ENCODE peak calls at places on chromosome 11, in five cellular contexts. V is mammary epithelial cell, P is natural killer cell, U is transverse colon, N is cardiac fibroblast. Y is an unnamed sample.
A peak's percentile ranks its signal among the peaks of the same experiment; 100 is the strongest.

GRCh38 chr11:29171350-29171950 is 845.4 kb downstream of the KCNA4 start:
- DNase-seq in V (peak; percentile 52), P (no peak), U (no peak), N (no peak), Y (no peak)

GRCh38 chr11:24511518-24511917 is 14.7 kb downstream of the LUZP2 start:
- DNase-seq in V (no peak), P (no peak), U (no peak), N (no peak), Y (no peak)

GRCh38 chr11:120931057-120931779 is 92.7 kb upstream of the TBCEL start:
- DNase-seq in V (no peak), P (no peak), U (no peak), N (no peak), Y (no peak)

GRCh38 chr11:89529619-89530018 is 38.4 kb upstream of the NOX4 start:
- DNase-seq in V (no peak), P (no peak), U (no peak), N (no peak), Y (no peak)

GRCh38 chr11:65745049-65745448 is 24.5 kb upstream of the RNASEH2C start:
- DNase-seq in V (no peak), P (no peak), U (no peak), N (no peak), Y (no peak)

GRCh38 chr11:61075891-61076290 is 26.4 kb upstream of the CD5 start:
- DNase-seq in V (peak; percentile 17), P (no peak), U (peak; percentile 29), N (peak; percentile 39), Y (no peak)

GRCh38 chr11:121582296-121582695 is 129.5 kb upstream of the SORL1-AS1 start:
- DNase-seq in V (no peak), P (no peak), U (no peak), N (no peak), Y (no peak)

GRCh38 chr11:101617735-101618332 is 34.0 kb upstream of the TRPC6 start:
- DNase-seq in V (peak; percentile 85), P (no peak), U (no peak), N (peak; percentile 43), Y (no peak)

GRCh38 chr11:33948494-33948893 is 56.6 kb upstream of the LMO2 start:
- DNase-seq in V (no peak), P (no peak), U (no peak), N (no peak), Y (no peak)

GRCh38 chr11:61090092-61090491 is 12.2 kb upstream of the CD5 start:
- DNase-seq in V (no peak), P (no peak), U (no peak), N (no peak), Y (no peak)

GRCh38 chr11:86575208-86575855 is 97.1 kb downstream of the ME3 start:
- DNase-seq in V (no peak), P (no peak), U (no peak), N (peak; percentile 86), Y (no peak)

GRCh38 chr11:30917859-30918478 is 331.8 kb upstream of the MPPED2 start:
- DNase-seq in V (peak; percentile 26), P (no peak), U (no peak), N (peak; percentile 69), Y (no peak)

GRCh38 chr11:129268371-129268770 is 76.2 kb upstream of the ARHGAP32 start:
- DNase-seq in V (no peak), P (no peak), U (no peak), N (no peak), Y (no peak)

GRCh38 chr11:75429902-75430691 is 2.9 kb downstream of the KLHL35 start:
- DNase-seq in V (peak; percentile 58), P (peak; percentile 58), U (peak; percentile 71), N (peak; percentile 61), Y (no peak)

GRCh38 chr11:96306933-96307747 is 35.9 kb downstream of the MAML2 start:
- DNase-seq in V (peak; percentile 99), P (no peak), U (peak; percentile 90), N (peak; percentile 100), Y (peak; percentile 71)

GRCh38 chr11:35286156-35286555 is 133.2 kb downstream of the SLC1A2 start:
- DNase-seq in V (no peak), P (no peak), U (no peak), N (no peak), Y (no peak)

GRCh38 chr11:67178878-67179277 is 59.8 kb downstream of the KDM2A start:
- DNase-seq in V (no peak), P (no peak), U (no peak), N (peak; percentile 31), Y (no peak)

DNA sequence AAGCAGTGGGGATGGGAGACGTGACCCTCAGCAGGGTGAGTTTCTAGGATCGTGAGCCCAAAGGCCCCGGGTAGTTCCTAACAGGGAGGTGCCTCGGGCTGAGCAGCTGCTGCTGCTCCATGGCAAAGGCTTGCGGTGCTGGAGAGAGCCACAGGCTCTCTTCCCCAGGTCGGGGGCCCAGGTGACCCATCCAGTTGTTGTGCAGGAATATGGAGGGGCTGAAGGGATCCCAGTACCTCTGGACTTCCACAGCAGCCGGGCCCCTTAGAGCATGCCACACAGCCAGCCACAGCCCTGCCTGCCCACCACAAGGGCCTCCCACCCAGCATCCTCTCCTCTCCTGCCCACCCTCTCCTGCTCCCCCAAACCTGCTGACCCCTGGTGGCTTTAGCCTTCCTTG is 49.3 kb downstream of the BUD13 start:
- DNase-seq in V (no peak), P (no peak), U (no peak), N (no peak), Y (no peak)
- TF ChIP-seq CTCF in V (no peak), P (no peak), U (no peak), N (no peak), Y (no peak)

DNA sequence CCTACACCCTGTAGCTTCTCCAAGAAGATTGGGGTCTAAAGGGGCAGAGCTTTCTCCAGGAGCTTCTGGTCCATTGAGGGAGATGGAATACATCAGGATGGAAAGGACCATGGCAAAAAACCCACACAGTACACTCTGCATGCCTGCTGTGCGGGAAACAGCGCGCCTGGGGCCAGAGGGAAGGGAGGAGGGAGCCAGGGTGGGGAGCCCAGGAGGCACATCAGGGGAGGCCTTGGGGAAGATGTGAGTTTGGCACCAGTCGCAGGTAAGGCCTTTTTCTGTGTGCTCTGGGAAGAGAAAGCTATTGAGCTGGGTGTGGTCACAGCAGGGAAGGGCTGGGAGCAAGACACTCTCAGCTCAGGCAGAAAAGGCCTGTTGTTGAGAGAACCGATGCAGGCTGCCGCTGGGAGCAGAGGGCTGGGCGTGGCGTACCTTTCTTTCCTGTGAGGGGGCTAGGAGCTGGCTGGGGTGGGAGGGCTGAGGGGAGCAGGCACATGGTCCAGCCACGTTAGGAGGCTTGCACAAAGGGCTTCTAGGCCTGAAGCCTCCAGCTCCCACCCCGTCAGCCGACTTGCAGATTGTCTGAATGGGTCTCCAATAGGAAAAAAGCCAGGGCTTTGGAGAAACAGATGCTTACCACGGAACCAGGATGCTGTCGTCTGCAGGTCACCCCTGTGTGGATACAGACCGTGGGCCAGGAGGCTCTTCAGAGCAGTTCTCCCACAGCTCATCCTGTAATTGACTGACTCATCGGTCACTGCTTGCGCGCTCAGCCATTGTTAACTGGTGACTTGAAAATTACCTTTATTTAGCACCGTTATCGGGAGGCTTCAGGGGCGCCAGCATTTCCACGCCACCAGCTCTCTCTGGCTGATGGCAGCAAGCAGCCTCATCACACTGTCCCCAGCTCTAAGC is 237.3 kb downstream of the ST3GAL4 start:
- DNase-seq in V (peak; percentile 33), P (no peak), U (no peak), N (no peak), Y (no peak)
- TF ChIP-seq CTCF in V (no peak), P (no peak), U (no peak), N (no peak), Y (no peak)

GRCh38 chr11:9887492-9887891 is 223.6 kb downstream of the SWAP70 start:
- DNase-seq in V (no peak), P (no peak), U (no peak), N (no peak), Y (no peak)

GRCh38 chr11:9895016-9895415 is 231.1 kb downstream of the SWAP70 start:
- DNase-seq in V (peak; percentile 69), P (no peak), U (no peak), N (peak; percentile 57), Y (no peak)

GRCh38 chr11:9896902-9897301 is 233.0 kb downstream of the SWAP70 start:
- DNase-seq in V (no peak), P (no peak), U (no peak), N (no peak), Y (no peak)

GRCh38 chr11:9888938-9889337 is 225.1 kb downstream of the SWAP70 start:
- DNase-seq in V (no peak), P (no peak), U (no peak), N (no peak), Y (no peak)

DNA sequence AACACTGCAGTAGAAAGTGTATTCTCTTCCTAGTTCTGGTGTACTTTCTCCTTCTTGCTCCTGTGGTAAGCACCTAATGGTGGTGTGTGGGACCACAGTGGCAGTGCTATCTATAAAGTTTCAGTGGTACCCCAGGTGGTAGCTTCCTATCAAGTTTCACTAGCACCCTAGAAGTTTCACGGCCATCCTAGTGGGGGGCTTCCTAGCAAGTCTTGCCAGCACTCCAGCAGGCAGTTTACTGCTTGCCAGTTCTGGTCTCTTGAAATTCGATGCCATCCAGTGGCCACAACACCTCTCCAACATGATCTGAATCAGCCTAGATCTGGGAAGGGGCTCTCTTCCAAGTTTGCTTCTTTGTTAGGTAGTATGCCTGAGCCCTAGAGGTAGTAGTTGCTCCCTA is 229.6 kb downstream of the SWAP70 start:
- DNase-seq in V (no peak), P (no peak), U (no peak), N (no peak), Y (no peak)
- TF ChIP-seq CTCF in V (no peak), P (no peak), U (no peak), N (no peak), Y (no peak)

DNA sequence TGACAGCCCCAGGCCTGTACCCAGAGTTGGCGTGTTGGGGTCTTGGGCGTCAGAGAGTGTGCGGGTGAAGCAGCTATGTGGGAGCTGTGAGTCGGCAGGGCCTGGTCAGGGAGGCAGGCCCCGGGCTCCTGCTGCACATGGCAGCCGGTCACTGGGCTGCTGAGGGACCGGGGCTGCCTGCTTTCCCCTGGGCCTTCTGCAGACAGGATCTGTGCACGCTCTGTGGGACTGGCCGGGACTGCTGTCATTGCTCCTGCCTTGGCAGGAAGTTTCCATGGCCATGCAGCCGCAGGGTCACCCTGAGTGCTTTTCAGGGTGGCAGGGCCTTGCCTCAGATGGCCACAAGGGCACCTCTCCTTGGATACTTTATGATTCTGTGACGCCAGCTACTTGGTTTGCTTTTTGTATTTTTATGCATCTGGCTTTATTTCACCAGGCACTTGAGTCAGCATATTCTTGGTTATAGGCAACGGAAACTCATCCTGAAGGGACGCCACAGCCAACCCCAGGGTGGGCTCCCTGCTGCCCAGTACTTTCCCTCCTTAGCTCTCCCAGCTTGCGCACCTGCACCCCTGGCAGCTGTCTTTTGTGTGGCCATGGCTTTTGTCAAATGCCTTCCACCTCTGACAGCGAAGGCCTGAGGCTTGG is 52.5 kb downstream of the AP2A2 start:
- DNase-seq in V (no peak), P (no peak), U (no peak), N (no peak), Y (no peak)
- TF ChIP-seq CTCF in V (no peak), P (no peak), U (no peak), N (no peak), Y (no peak)

GRCh38 chr11:112584674-112585073 is 324.0 kb upstream of the PLET1 start:
- DNase-seq in V (no peak), P (no peak), U (no peak), N (no peak), Y (no peak)
- TF ChIP-seq CTCF in V (peak; percentile 5), P (no peak), U (no peak), N (no peak), Y (no peak)

GRCh38 chr11:134124660-134125451 is 56.0 kb downstream of the JAM3 start:
- DNase-seq in V (peak; percentile 14), P (no peak), U (no peak), N (peak; percentile 76), Y (no peak)
- TF ChIP-seq CTCF in V (no peak), P (no peak), U (no peak), N (no peak), Y (no peak)

GRCh38 chr11:108617055-108617454 is 23.5 kb upstream of the EXPH5 start:
- DNase-seq in V (no peak), P (no peak), U (no peak), N (no peak), Y (no peak)
- TF ChIP-seq CTCF in V (no peak), P (no peak), U (no peak), N (no peak), Y (no peak)